ENCODE peak calls at places on chromosomes 6 and 20, in four cellular contexts. P, I, B and L are unnamed samples.
A peak's percentile ranks its signal among the peaks of the same experiment; 100 is the strongest.

GRCh38 chr6:149060300-149060984 is 257.1 kb upstream of the TAB2 start:
- DNase-seq in P (peak; percentile 20), I (no peak), B (peak; percentile 90), L (no peak)

GRCh38 chr20:51581571-51581970 is 39.1 kb upstream of the NFATC2 start:
- DNase-seq in P (no peak), I (no peak), B (no peak), L (no peak)

GRCh38 chr6:16925461-16925860 is 164.2 kb upstream of the ATXN1 start:
- DNase-seq in P (no peak), I (no peak), B (no peak), L (no peak)

GRCh38 chr20:45685896-45686295 is 15.9 kb upstream of the WFDC11 start:
- DNase-seq in P (no peak), I (peak; percentile 19), B (no peak), L (peak; percentile 46)

GRCh38 chr6:30463651-30464618 is 25.4 kb upstream of the HLA-E start:
- DNase-seq in P (peak; percentile 23), I (no peak), B (peak; percentile 15), L (no peak)

GRCh38 chr6:154683756-154684523 is 49.3 kb upstream of the SCAF8 start:
- DNase-seq in P (no peak), I (no peak), B (peak; percentile 41), L (no peak)

GRCh38 chr20:4326194-4327065 is 311.1 kb upstream of the RNF24 start:
- DNase-seq in P (no peak), I (no peak), B (no peak), L (no peak)

GRCh38 chr6:163751032-163751525 is 336.6 kb downstream of the QKI start:
- DNase-seq in P (no peak), I (no peak), B (no peak), L (no peak)

GRCh38 chr6:164763788-164764187 is 545.6 kb downstream of the C6orf118 start:
- DNase-seq in P (no peak), I (no peak), B (no peak), L (no peak)

GRCh38 chr20:33306807-33307206 is 23.8 kb downstream of the BPIFB1 start:
- DNase-seq in P (no peak), I (no peak), B (no peak), L (no peak)

GRCh38 chr20:4443016-4443415 is 278.7 kb upstream of the PRND start:
- DNase-seq in P (no peak), I (no peak), B (no peak), L (no peak)

GRCh38 chr6:43770417-43771209 is 602 bp downstream of the VEGFA start:
- DNase-seq in P (peak; percentile 45), I (no peak), B (no peak), L (no peak)

GRCh38 chr20:33992145-33992922 is 1.4 kb upstream of the RALY start:
- DNase-seq in P (no peak), I (no peak), B (no peak), L (no peak)

GRCh38 chr20:25230177-25230831 is 17.6 kb upstream of the PYGB start:
- DNase-seq in P (no peak), I (no peak), B (no peak), L (no peak)

GRCh38 chr20:5008743-5009142 is 7.4 kb upstream of the SLC23A2 start:
- DNase-seq in P (no peak), I (no peak), B (no peak), L (no peak)

GRCh38 chr6:164911873-164912580 is 397.4 kb downstream of the C6orf118 start:
- DNase-seq in P (no peak), I (no peak), B (no peak), L (no peak)

GRCh38 chr6:132330759-132331158 is 70.5 kb downstream of the MOXD1 start:
- DNase-seq in P (no peak), I (no peak), B (no peak), L (no peak)

GRCh38 chr20:58583586-58583985 is 67.5 kb upstream of the STX16 start:
- DNase-seq in P (no peak), I (no peak), B (no peak), L (no peak)

GRCh38 chr20:11492391-11492790 is 425.3 kb upstream of the BTBD3 start:
- DNase-seq in P (no peak), I (no peak), B (no peak), L (no peak)

GRCh38 chr6:106360989-106361430 is 493 bp downstream of the CRYBG1 start:
- DNase-seq in P (no peak), I (peak; percentile 7), B (no peak), L (no peak)

GRCh38 chr6:38625191-38625590 is 14.5 kb downstream of the BTBD9 start:
- DNase-seq in P (no peak), I (no peak), B (no peak), L (no peak)

GRCh38 chr6:125584468-125584939 is 164.9 kb upstream of the HEY2 start:
- DNase-seq in P (no peak), I (peak; percentile 80), B (no peak), L (peak; percentile 74)

GRCh38 chr20:17406191-17406590 is 125.0 kb downstream of the BFSP1 start:
- DNase-seq in P (no peak), I (no peak), B (no peak), L (no peak)

GRCh38 chr6:170284126-170284773 is 6.6 kb downstream of the DLL1 start:
- DNase-seq in P (no peak), I (no peak), B (no peak), L (no peak)

GRCh38 chr20:31666258-31667042 is 28.7 kb downstream of the COX4I2 start:
- DNase-seq in P (no peak), I (no peak), B (no peak), L (no peak)

GRCh38 chr20:38829296-38829875 is 23.9 kb downstream of the PPP1R16B start:
- DNase-seq in P (no peak), I (no peak), B (no peak), L (no peak)

GRCh38 chr6:142645663-142646062 is 299.3 kb downstream of the HIVEP2 start:
- DNase-seq in P (no peak), I (no peak), B (no peak), L (no peak)

GRCh38 chr6:94651239-94651638 is 926.1 kb upstream of the MANEA start:
- DNase-seq in P (no peak), I (no peak), B (no peak), L (no peak)

GRCh38 chr6:157684620-157685299 is 138.3 kb upstream of the SNX9 start:
- DNase-seq in P (no peak), I (no peak), B (no peak), L (no peak)

GRCh38 chr6:141513830-141514229 is 618.9 kb upstream of the GJE1 start:
- DNase-seq in P (no peak), I (no peak), B (no peak), L (no peak)

DNA sequence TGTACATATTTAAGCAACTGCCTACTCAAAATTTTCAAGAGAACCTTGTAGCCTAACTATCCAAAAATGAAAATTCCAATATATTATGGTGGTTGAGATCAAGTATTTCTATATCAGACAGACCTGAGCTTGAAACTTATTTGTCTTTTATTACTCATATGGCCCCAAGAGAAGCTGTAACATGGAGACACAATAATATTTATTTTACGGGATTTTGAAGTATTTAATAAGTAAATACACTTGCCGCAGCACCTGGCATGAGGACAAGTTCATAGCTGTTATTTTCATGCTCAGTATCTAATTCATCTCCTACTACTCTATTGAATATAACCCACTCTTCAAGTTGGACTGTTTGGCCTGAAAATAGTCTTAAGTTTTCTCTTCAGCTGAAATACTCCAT is 28.0 kb downstream of the PTPRK start:
- DNase-seq in P (no peak), I (no peak), B (no peak), L (no peak)
- TF ChIP-seq SUZ12 in P (no peak), I (no peak), B (no peak), L (no peak)

GRCh38 chr6:31592396-31592771 is 422 bp downstream of the NCR3 start:
- DNase-seq in P (no peak), I (no peak), B (no peak), L (no peak)

DNA sequence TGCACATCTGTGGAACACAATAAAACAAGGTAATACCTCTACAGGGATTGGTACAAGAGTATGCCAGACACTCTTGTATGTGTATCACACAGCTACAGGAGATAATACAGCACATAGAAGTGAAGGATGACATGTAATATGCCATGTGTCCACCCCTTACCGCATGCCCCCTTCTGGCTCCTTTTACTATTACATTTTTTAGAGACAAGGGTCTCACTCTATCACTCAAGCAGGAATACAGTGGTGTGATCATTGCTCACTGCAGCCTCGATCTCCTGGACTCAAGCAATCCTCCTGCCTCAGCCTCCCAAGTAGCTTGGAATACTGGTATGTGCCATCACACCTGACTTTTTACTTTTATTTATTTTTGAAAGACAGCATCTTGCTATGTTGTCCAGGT is 4.2 kb upstream of the NCR3 start:
- DNase-seq in P (peak; percentile 61), I (no peak), B (no peak), L (no peak)
- H3K4me1 ChIP-seq in P (peaks cover 19% of the 10 kb centered on the region), I (no peaks in the 10 kb centered on the region), B (peaks cover 18% of the 10 kb centered on the region), L (no peaks in the 10 kb centered on the region)

DNA sequence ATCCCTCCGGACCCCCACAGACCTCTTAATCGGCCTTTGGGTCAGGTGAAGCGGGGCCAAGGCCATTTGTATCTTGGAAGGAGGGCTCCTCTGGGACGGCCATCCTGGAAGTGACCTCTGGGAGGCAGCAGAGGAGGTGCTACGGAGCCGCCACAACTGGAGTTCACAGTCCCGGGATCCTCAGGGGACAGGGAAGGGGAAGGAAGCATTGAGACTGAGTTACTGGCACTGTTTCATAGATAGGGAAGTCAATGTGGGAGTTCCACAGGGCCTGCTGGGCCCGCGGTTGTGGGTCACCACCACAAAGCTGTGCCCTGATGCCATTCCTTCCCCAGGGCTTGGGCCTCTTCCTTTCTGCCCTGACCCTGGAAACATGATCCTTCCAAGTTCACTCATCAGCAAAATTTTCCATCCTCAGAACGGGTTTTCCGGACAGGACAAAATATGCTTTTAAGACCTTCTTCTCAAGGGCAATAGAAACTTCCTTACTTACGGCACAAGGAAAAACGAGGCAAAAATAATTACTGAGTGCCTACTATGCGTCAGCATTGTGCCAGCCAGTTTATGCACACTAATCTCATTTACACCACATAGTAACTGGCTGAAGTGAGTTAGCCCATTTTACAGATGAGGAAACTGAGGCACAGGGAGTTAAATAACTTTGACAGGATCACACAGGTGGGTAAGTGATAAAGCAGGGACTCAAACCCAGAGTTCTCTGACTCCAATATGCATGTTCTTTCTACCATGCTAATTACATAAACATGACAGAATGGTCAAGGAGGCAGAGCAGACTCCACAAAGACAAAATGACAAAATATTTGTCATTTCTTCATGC is 143.8 kb downstream of the UNC5CL start:
- DNase-seq in P (peak; percentile 43), I (peak; percentile 46), B (no peak), L (peak; percentile 52)
- TF ChIP-seq YY1 in P (peak; percentile 43), I (peak; percentile 57), B (no peak), L (no peak)

GRCh38 chr6:24432611-24433010 is 29.9 kb downstream of the MRS2 start:
- DNase-seq in P (no peak), I (no peak), B (no peak), L (no peak)
- TF ChIP-seq SUZ12 in P (no peak), I (no peak), B (no peak), L (no peak)

DNA sequence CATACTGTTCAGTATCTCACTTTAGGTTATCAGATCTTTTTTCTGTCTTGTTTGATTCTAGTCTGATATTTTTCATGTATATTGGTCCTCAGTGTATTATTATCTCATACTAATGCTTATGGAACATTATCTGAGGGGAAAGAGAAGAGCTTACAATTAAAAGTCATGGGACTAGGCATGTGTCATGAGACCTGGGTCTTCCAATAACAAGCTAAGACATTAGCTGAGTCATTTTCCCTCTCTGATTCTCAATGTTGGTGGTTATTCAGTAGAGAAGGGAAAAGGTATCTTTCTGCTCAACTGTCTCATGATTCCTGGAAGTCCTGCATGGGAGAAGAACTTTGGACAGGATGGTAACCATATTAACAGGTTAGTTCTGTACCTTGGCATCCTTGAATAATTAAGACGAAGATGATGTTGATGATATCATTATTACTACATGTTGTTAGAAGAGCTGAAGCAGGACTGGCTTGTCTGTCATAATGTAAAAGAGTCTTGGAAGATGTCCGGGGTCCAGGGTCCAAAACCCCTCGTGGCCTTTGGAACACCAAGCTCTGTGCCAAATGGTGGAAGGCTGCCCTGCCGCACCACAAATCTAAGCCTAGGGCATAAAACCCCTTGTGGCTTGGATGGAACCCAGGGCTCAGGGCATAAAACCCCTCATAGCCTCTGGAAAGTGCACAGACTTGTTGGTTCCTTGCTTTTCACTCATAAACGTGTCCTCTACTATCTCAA is 19.1 kb downstream of the TRIM38 start:
- DNase-seq in P (no peak), I (no peak), B (no peak), L (no peak)
- H3K4me1 ChIP-seq in P (peaks cover 12% of the 10 kb centered on the region), I (no peaks in the 10 kb centered on the region), B (no peaks in the 10 kb centered on the region), L (no peaks in the 10 kb centered on the region)